ENCODE peak calls at places on chromosomes 3 and 15, in nine cellular contexts. N is sigmoid colon, S is HL-60, K is GM23338, D is HepG2, A is breast epithelium, U is HCT116, O is SK-N-SH, P is stomach. V is an unnamed sample.

GRCh38 chr3:57079221-57079831 is 18.9 kb downstream of the SPATA12 start:
- DNase-seq in N (peak), S (no peak), K (peak), D (peak), A (peak), U (no peak), O (peak), P (peak), V (peak)

GRCh38 chr15:93486407-93487117 is 397.6 kb upstream of the RGMA start:
- DNase-seq in N (no peak), S (no peak), K (no peak), D (no peak), A (no peak), U (no peak), O (no peak), P (peak), V (no peak)

GRCh38 chr3:120274739-120275167 is 10.3 kb downstream of the GPR156 start:
- DNase-seq in N (peak), S (no peak), K (no peak), D (peak), A (no peak), U (no peak), O (no peak), P (peak), V (no peak)

GRCh38 chr3:141384157-141384556 is 15.9 kb downstream of the ZBTB38 start:
- DNase-seq in N (no peak), S (no peak), K (no peak), D (no peak), A (no peak), U (no peak), O (no peak), P (no peak), V (no peak)

GRCh38 chr15:100216177-100216576 is 125.6 kb downstream of the ADAMTS17 start:
- DNase-seq in N (no peak), S (no peak), K (no peak), D (no peak), A (no peak), U (no peak), O (no peak), P (no peak), V (peak)

GRCh38 chr3:33145221-33145900 is 31.5 kb downstream of the CRTAP start:
- DNase-seq in N (no peak), S (no peak), K (no peak), D (no peak), A (no peak), U (no peak), O (no peak), P (no peak), V (no peak)

GRCh38 chr15:58530056-58530590 is 98.3 kb downstream of the LIPC start:
- DNase-seq in N (no peak), S (no peak), K (no peak), D (no peak), A (no peak), U (no peak), O (no peak), P (no peak), V (no peak)

GRCh38 chr3:96478496-96478895 is 335.9 kb upstream of the EPHA6 start:
- DNase-seq in N (no peak), S (no peak), K (no peak), D (no peak), A (no peak), U (no peak), O (no peak), P (no peak), V (no peak)

GRCh38 chr3:141151439-141151838 is 80.2 kb upstream of the PXYLP1 start:
- DNase-seq in N (no peak), S (no peak), K (no peak), D (no peak), A (no peak), U (no peak), O (no peak), P (no peak), V (no peak)

GRCh38 chr3:12870942-12871341 is 29.6 kb upstream of the RPL32 start:
- DNase-seq in N (peak), S (peak), K (no peak), D (no peak), A (no peak), U (no peak), O (no peak), P (peak), V (peak)

GRCh38 chr3:58177747-58178527 is 32.8 kb downstream of the DNASE1L3 start:
- DNase-seq in N (peak), S (peak), K (peak), D (peak), A (peak), U (peak), O (peak), P (peak), V (peak)

GRCh38 chr15:32826685-32827084 is 108.9 kb downstream of the GREM1 start:
- DNase-seq in N (no peak), S (no peak), K (no peak), D (no peak), A (no peak), U (no peak), O (no peak), P (no peak), V (no peak)

GRCh38 chr3:69120879-69121464 is 1.4 kb downstream of the LMOD3 start:
- DNase-seq in N (peak), S (peak), K (peak), D (peak), A (peak), U (peak), O (peak), P (peak), V (no peak)

GRCh38 chr15:40240619-40241304 is 1.9 kb downstream of the PAK6 start:
- DNase-seq in N (peak), S (no peak), K (no peak), D (no peak), A (no peak), U (no peak), O (no peak), P (peak), V (peak)

GRCh38 chr3:123817413-123817812 is 66.7 kb downstream of the MYLK start:
- DNase-seq in N (no peak), S (no peak), K (no peak), D (no peak), A (no peak), U (no peak), O (no peak), P (no peak), V (no peak)

GRCh38 chr3:28951773-28952556 is 328.9 kb upstream of the RBMS3 start:
- DNase-seq in N (no peak), S (no peak), K (peak), D (no peak), A (no peak), U (no peak), O (no peak), P (no peak), V (no peak)

GRCh38 chr3:138461246-138461645 is 26.8 kb downstream of the ESYT3 start:
- DNase-seq in N (no peak), S (no peak), K (no peak), D (no peak), A (no peak), U (no peak), O (no peak), P (no peak), V (no peak)

GRCh38 chr3:138460536-138461205 is 26.3 kb downstream of the ESYT3 start:
- DNase-seq in N (no peak), S (no peak), K (no peak), D (no peak), A (peak), U (no peak), O (no peak), P (no peak), V (no peak)

GRCh38 chr3:138457863-138458735 is 23.7 kb downstream of the ESYT3 start:
- DNase-seq in N (no peak), S (no peak), K (no peak), D (no peak), A (peak), U (no peak), O (no peak), P (no peak), V (peak)

GRCh38 chr3:138458774-138459499 is 24.5 kb downstream of the ESYT3 start:
- DNase-seq in N (no peak), S (no peak), K (no peak), D (no peak), A (peak), U (no peak), O (no peak), P (no peak), V (peak)

DNA sequence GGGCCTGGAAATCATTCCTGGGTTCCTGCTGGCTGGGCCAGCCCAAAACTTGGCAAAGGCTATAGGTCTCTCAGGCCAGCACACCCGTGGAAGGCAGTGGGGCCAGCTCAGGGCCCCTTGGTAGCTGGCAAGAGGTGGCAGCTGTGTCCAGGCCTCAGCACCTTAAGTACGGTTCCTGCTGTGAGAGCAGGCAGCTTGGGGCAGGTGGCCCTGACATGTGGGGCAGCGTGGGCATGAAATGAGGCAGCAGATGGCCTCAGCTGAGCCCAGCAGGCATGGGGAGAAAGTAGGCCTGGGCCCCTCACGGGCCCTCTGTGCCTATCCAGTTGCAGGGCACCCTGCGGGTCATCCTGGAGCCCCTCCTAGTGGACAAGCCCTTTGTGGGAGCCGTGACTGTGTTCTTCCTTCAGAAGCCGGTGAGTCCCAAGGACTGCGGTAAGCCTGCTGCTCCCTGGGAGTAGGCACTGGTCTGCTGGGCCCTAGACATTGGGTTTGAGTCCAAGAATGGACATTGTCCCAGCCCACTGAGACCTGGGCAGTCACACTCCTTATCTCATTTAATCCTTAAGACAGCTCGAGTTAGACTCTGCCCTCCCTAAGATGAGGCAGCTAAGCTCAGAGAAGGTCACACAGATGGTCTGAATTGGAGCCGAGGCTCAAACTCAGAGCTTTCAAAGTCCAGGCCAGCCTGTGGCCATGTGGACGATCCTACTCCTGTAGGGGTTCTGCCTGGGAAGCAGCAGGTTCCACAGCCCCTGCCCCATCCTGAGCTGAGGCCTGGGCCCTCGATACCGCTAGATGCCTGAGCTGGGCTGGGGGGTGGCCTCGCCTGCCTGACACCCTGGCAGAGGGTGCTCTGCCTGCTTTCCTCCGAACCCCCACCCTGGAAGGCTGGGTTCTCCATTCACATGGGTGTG is 25.5 kb downstream of the ESYT3 start:
- DNase-seq in N (no peak), S (no peak), K (no peak), D (no peak), A (peak), U (no peak), O (no peak), P (no peak), V (peak)
- TF ChIP-seq CTCF in N (no peak), S (no peak), K (no peak), D (peak), A (no peak), U (peak), O (no peak), P (no peak), V (no peak)

GRCh38 chr3:46867550-46867898 is 4.3 kb upstream of the MYL3 start:
- DNase-seq in N (peak), S (no peak), K (peak), D (no peak), A (peak), U (no peak), O (no peak), P (peak), V (no peak)
- TF ChIP-seq POLR2AphosphoS5 in N (peak), S (no peak), K (no peak), D (no peak), A (no peak), U (no peak), O (no peak), P (peak), V (peak)

GRCh38 chr15:90881181-90881977 is 2.9 kb upstream of the FES start:
- DNase-seq in N (no peak), S (no peak), K (no peak), D (no peak), A (no peak), U (no peak), O (no peak), P (no peak), V (peak)

GRCh38 chr15:90879730-90880366 is 4.5 kb upstream of the FES start:
- DNase-seq in N (no peak), S (no peak), K (no peak), D (no peak), A (no peak), U (no peak), O (no peak), P (no peak), V (peak)

GRCh38 chr15:90881978-90882721 is 2.2 kb upstream of the FES start:
- DNase-seq in N (no peak), S (no peak), K (no peak), D (no peak), A (no peak), U (no peak), O (no peak), P (no peak), V (peak)

GRCh38 chr15:90878660-90879059 is 5.6 kb upstream of the FES start:
- DNase-seq in N (no peak), S (no peak), K (no peak), D (no peak), A (no peak), U (no peak), O (no peak), P (no peak), V (no peak)

GRCh38 chr15:90880381-90881145 is 3.7 kb upstream of the FES start:
- DNase-seq in N (no peak), S (no peak), K (no peak), D (no peak), A (no peak), U (no peak), O (no peak), P (no peak), V (no peak)
- TF ChIP-seq CTCF in N (no peak), S (no peak), K (no peak), D (no peak), A (no peak), U (no peak), O (no peak), P (no peak), V (no peak)

DNA sequence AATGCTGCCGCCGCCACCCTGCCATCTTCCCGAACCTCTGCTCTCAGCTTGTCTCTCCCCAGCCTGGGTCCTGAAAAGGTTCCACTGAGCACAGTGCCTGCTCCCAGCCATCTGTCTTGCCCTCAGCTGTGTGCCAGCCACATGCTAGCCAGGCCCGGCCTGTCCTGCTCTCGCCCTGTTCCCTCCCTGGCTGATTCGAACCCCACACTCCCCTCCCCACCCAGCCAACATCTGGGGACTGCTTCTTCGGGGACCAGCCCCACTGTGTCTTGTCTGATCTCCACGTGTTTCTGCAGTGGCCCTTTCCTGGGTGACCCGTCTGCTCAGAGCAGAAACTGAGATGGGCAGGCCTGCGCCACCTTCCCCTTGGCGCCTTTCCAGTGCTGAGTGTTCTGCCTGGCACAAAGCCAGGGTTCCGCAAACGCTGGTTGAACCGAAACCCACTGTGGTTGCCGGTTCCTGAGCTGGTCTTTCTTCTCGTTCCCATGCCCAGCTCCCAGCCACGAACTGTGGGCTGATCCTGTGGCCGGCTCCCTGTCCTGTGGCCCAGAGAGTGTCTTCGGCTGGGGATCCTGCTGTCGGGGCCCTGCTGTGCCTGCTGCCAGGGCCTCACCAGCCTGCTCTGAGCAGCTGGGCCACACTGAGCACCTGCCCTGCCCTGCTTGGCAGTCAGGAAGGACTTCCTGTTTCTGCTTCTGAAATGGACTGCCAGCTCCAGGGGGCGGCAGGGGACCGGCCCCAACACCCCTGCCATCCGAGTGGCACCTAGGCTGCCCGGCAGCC is 62.7 kb upstream of the KLF13 start:
- DNase-seq in N (peak), S (peak), K (no peak), D (no peak), A (peak), U (no peak), O (peak), P (peak), V (peak)
- TF ChIP-seq POLR2AphosphoS5 in N (no peak), S (peak), K (no peak), D (no peak), A (peak), U (no peak), O (no peak), P (no peak), V (peak)

DNA sequence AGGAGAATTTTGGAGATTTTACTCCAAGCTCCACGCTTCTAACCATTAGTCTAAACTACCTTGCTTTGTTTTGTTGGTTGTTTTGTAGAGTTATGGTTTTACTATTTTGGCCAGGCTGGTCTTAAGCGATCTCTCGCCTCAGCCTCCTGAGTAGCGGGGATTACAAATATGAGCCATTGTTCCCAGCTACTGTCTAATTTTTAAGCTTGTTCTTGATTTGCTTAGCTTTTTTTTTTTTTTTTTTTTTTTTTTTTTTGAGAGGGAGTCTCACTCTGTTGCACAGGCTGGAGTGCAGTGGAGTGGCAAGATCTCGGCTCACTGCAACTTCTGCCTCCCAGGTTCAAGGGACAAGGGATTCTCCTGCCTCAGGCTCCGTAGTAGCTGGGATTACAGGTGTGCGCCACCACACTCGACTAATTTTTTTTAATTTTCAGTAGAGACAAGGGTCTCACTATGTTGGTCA is 28.5 kb downstream of the EFCAB12 start:
- DNase-seq in N (no peak), S (no peak), K (no peak), D (no peak), A (no peak), U (peak), O (no peak), P (no peak), V (no peak)
- TF ChIP-seq CTCF in N (no peak), S (no peak), K (no peak), D (no peak), A (no peak), U (no peak), O (no peak), P (no peak), V (peak)

DNA sequence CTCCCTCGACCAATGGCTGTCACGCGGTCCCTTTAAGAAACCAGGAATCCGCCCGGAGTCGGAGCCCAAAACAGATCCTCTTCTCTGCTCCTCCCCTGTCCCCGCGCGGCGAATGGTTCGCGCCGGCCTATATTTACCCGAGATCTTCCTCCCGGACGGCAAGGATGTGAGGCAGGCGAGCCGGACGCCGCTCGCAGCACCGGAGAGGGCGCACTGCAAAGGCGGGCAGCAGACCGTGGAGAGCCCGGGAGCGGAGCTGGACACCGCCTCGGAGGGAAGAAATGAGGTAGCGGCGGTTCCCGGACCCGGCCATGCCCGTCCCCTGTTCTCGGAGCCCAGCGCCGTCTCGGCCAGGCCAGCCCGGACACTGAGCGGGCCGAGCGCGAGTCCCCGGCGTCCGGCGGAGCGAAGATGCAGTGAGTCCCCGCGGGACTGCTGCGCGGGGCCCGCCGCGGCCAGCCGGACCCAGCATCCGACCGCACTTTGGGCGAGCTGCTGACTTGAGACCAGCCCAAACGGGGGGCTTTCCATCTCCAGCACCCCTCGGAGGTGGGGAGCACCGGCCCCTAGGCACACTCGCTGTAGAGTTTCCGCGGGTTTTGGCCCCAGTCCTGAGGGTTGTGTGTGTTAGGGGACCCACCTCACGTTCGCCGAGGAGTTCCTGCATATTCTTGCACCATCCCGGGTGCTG is at the start of gene FAM43A:
- DNase-seq in N (peak), S (peak), K (peak), D (peak), A (peak), U (peak), O (peak), P (peak), V (peak)
- TF ChIP-seq POLR2AphosphoS5 in N (peak), S (peak), K (peak), D (peak), A (peak), U (peak), O (peak), P (peak), V (peak)

GRCh38 chr3:184345678-184346144 is 8.3 kb downstream of the FAM131A start:
- DNase-seq in N (no peak), S (peak), K (peak), D (peak), A (peak), U (peak), O (peak), P (peak), V (no peak)
- TF ChIP-seq CTCF in N (peak), S (peak), K (peak), D (peak), A (peak), U (peak), O (peak), P (peak), V (peak)

DNA sequence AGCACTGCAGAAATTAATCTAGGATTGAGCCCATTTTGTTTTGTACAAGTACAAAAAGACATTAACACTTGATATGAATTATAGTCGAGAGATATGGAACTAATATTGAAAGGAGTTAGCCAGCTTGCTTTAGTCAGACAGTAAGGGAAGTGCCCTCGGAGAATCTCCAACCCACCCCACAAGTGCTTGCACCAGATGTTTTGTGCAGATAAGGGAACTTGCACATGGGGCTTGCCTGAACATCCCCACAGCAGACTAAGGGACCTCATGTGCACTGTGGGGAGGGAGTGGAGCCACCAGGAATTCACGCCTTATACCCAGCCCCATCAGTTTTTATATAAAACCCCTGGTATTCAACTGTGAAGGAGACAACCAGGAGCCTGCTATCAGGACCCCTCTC is 122.3 kb downstream of the EFHB start:
- DNase-seq in N (no peak), S (peak), K (no peak), D (no peak), A (no peak), U (no peak), O (peak), P (no peak), V (no peak)
- TF ChIP-seq POLR2AphosphoS5 in N (no peak), S (peak), K (no peak), D (no peak), A (no peak), U (no peak), O (no peak), P (no peak), V (no peak)

V was measured in spleen.